ENCODE peak calls at places on chromosomes 7 and 10, in eight cellular contexts. L, G, K, T, E, V, F and M are unnamed samples.

GRCh38 chr10:12499587-12499986 is 150.2 kb downstream of the CAMK1D start:
- DNase-seq in G (peak), E (no peak), L (no peak), F (no peak), T (peak), K (no peak), V (no peak), M (no peak)

GRCh38 chr10:100325164-100325563 is 4.9 kb downstream of the PKD2L1 start:
- DNase-seq in G (no peak), T (no peak), F (no peak), E (no peak), L (no peak), V (no peak), K (no peak), M (no peak)

GRCh38 chr10:121165276-121165675 is 314.1 kb downstream of the WDR11 start:
- DNase-seq in F (no peak), T (no peak), E (no peak), L (peak), G (no peak), K (no peak), V (no peak), M (no peak)

GRCh38 chr7:47491637-47492036 is 90.3 kb downstream of the TNS3 start:
- DNase-seq in V (no peak), G (no peak), L (no peak), F (no peak), E (no peak), T (no peak), K (no peak), M (no peak)

GRCh38 chr10:25725917-25726716 is 207.9 kb upstream of the MYO3A start:
- DNase-seq in V (peak), L (peak), K (no peak), E (peak), F (peak), G (no peak), T (peak), M (no peak)

GRCh38 chr10:44035474-44036197 is 349.3 kb downstream of the CXCL12 start:
- DNase-seq in F (no peak), G (no peak), V (no peak), T (no peak), L (no peak), K (no peak), E (no peak), M (no peak)

GRCh38 chr7:97871659-97872024 is 566 bp downstream of the ASNS start:
- DNase-seq in E (no peak), L (no peak), G (peak), T (peak), F (peak), V (no peak), K (no peak), M (no peak)

GRCh38 chr10:100858258-100858657 is 54.5 kb upstream of the SLF2 start:
- DNase-seq in T (no peak), K (no peak), G (no peak), V (no peak), L (no peak), F (no peak), E (no peak), M (no peak)